ENCODE peak calls at places on chromosomes 12 and 14, in ten cellular contexts. One of them, this sample, is unnamed.

GRCh38 chr12:76890407-76891143 is 11.8 kb upstream of the CSRP2 start:
- DNase-seq in heart left ventricle: no peak
- DNase-seq in IMR-90: no peak
- DNase-seq in sigmoid colon: no peak
- DNase-seq in astrocyte of the cerebellum: no peak
- DNase-seq in brain microvascular endothelial cell: no peak
- DNase-seq in AG04450: no peak
- DNase-seq in fibroblast of the aortic adventitia: no peak
- DNase-seq in HCT116: peak
- DNase-seq in coronary artery: no peak
- DNase-seq in this sample: no peak

GRCh38 chr12:2084553-2085296 is 31.9 kb downstream of the CACNA1C start:
- DNase-seq in sigmoid colon: no peak
- DNase-seq in IMR-90: peak
- DNase-seq in heart left ventricle: peak
- DNase-seq in brain microvascular endothelial cell: peak
- DNase-seq in HCT116: no peak
- DNase-seq in AG04450: no peak
- DNase-seq in coronary artery: peak
- DNase-seq in astrocyte of the cerebellum: peak
- DNase-seq in fibroblast of the aortic adventitia: peak
- DNase-seq in this sample: no peak

GRCh38 chr12:79547735-79548347 is 142.9 kb downstream of the PAWR start:
- DNase-seq in coronary artery: no peak
- DNase-seq in brain microvascular endothelial cell: peak
- DNase-seq in AG04450: no peak
- DNase-seq in sigmoid colon: no peak
- DNase-seq in HCT116: peak
- DNase-seq in fibroblast of the aortic adventitia: peak
- DNase-seq in heart left ventricle: no peak
- DNase-seq in IMR-90: peak
- DNase-seq in astrocyte of the cerebellum: peak
- DNase-seq in this sample: no peak

GRCh38 chr14:51041853-51042252 is 53.1 kb downstream of the TRIM9 start:
- DNase-seq in coronary artery: no peak
- DNase-seq in heart left ventricle: no peak
- DNase-seq in brain microvascular endothelial cell: no peak
- DNase-seq in HCT116: no peak
- DNase-seq in sigmoid colon: no peak
- DNase-seq in astrocyte of the cerebellum: no peak
- DNase-seq in fibroblast of the aortic adventitia: no peak
- DNase-seq in AG04450: no peak
- DNase-seq in IMR-90: no peak
- DNase-seq in this sample: no peak

GRCh38 chr12:65561798-65562382 is 262.4 kb upstream of the HMGA2 start:
- DNase-seq in coronary artery: no peak
- DNase-seq in AG04450: peak
- DNase-seq in IMR-90: peak
- DNase-seq in heart left ventricle: no peak
- DNase-seq in astrocyte of the cerebellum: peak
- DNase-seq in HCT116: no peak
- DNase-seq in fibroblast of the aortic adventitia: peak
- DNase-seq in brain microvascular endothelial cell: peak
- DNase-seq in sigmoid colon: no peak
- DNase-seq in this sample: no peak

GRCh38 chr12:124520258-124520657 is 47.2 kb downstream of the NCOR2 start:
- DNase-seq in IMR-90: peak
- DNase-seq in fibroblast of the aortic adventitia: peak
- DNase-seq in coronary artery: no peak
- DNase-seq in sigmoid colon: no peak
- DNase-seq in brain microvascular endothelial cell: no peak
- DNase-seq in heart left ventricle: no peak
- DNase-seq in astrocyte of the cerebellum: no peak
- DNase-seq in HCT116: no peak
- DNase-seq in AG04450: no peak
- DNase-seq in this sample: peak

GRCh38 chr14:99480856-99481744 is at the start of the genes CCNK and SETD3:
- DNase-seq in fibroblast of the aortic adventitia: peak
- DNase-seq in heart left ventricle: peak
- DNase-seq in sigmoid colon: peak
- DNase-seq in HCT116: peak
- DNase-seq in brain microvascular endothelial cell: peak
- DNase-seq in AG04450: peak
- DNase-seq in coronary artery: peak
- DNase-seq in IMR-90: peak
- DNase-seq in astrocyte of the cerebellum: peak
- DNase-seq in this sample: peak

GRCh38 chr12:45557020-45557419 is 172.5 kb upstream of the ARID2 start:
- DNase-seq in IMR-90: no peak
- DNase-seq in HCT116: no peak
- DNase-seq in heart left ventricle: no peak
- DNase-seq in astrocyte of the cerebellum: no peak
- DNase-seq in sigmoid colon: no peak
- DNase-seq in brain microvascular endothelial cell: no peak
- DNase-seq in AG04450: no peak
- DNase-seq in coronary artery: no peak
- DNase-seq in fibroblast of the aortic adventitia: no peak
- DNase-seq in this sample: no peak

GRCh38 chr14:100777366-100778077 is 48.4 kb upstream of the MEG3 start:
- DNase-seq in HCT116: no peak
- DNase-seq in AG04450: no peak
- DNase-seq in brain microvascular endothelial cell: no peak
- DNase-seq in heart left ventricle: no peak
- DNase-seq in coronary artery: no peak
- DNase-seq in sigmoid colon: peak
- DNase-seq in IMR-90: no peak
- DNase-seq in astrocyte of the cerebellum: no peak
- DNase-seq in fibroblast of the aortic adventitia: no peak
- DNase-seq in this sample: no peak

GRCh38 chr14:75607044-75607443 is 28.6 kb downstream of the FLVCR2 start:
- DNase-seq in HCT116: no peak
- DNase-seq in IMR-90: no peak
- DNase-seq in fibroblast of the aortic adventitia: no peak
- DNase-seq in brain microvascular endothelial cell: no peak
- DNase-seq in coronary artery: no peak
- DNase-seq in sigmoid colon: no peak
- DNase-seq in heart left ventricle: no peak
- DNase-seq in AG04450: no peak
- DNase-seq in astrocyte of the cerebellum: no peak
- DNase-seq in this sample: no peak

GRCh38 chr12:5511644-5512584 is 80.0 kb downstream of the NTF3 start:
- DNase-seq in brain microvascular endothelial cell: no peak
- DNase-seq in coronary artery: peak
- DNase-seq in IMR-90: peak
- DNase-seq in AG04450: peak
- DNase-seq in sigmoid colon: peak
- DNase-seq in fibroblast of the aortic adventitia: peak
- DNase-seq in astrocyte of the cerebellum: no peak
- DNase-seq in HCT116: peak
- DNase-seq in heart left ventricle: peak
- DNase-seq in this sample: no peak

GRCh38 chr12:123076604-123077297 is 74.1 kb downstream of the PITPNM2 start:
- DNase-seq in sigmoid colon: no peak
- DNase-seq in coronary artery: no peak
- DNase-seq in IMR-90: no peak
- DNase-seq in heart left ventricle: no peak
- DNase-seq in astrocyte of the cerebellum: no peak
- DNase-seq in brain microvascular endothelial cell: peak
- DNase-seq in AG04450: no peak
- DNase-seq in HCT116: no peak
- DNase-seq in fibroblast of the aortic adventitia: no peak
- DNase-seq in this sample: no peak

GRCh38 chr14:102917469-102918211 is 4.8 kb upstream of the AMN start:
- DNase-seq in astrocyte of the cerebellum: no peak
- DNase-seq in fibroblast of the aortic adventitia: peak
- DNase-seq in AG04450: no peak
- DNase-seq in sigmoid colon: no peak
- DNase-seq in heart left ventricle: peak
- DNase-seq in brain microvascular endothelial cell: peak
- DNase-seq in coronary artery: no peak
- DNase-seq in IMR-90: peak
- DNase-seq in HCT116: peak
- DNase-seq in this sample: peak

GRCh38 chr14:63492391-63492790 is 50.8 kb downstream of the PPP2R5E start:
- DNase-seq in coronary artery: no peak
- DNase-seq in astrocyte of the cerebellum: no peak
- DNase-seq in IMR-90: peak
- DNase-seq in HCT116: no peak
- DNase-seq in brain microvascular endothelial cell: peak
- DNase-seq in heart left ventricle: no peak
- DNase-seq in sigmoid colon: no peak
- DNase-seq in AG04450: no peak
- DNase-seq in fibroblast of the aortic adventitia: peak
- DNase-seq in this sample: no peak

GRCh38 chr14:91835920-91836843 is 31.2 kb downstream of the TC2N start:
- DNase-seq in astrocyte of the cerebellum: no peak
- DNase-seq in coronary artery: peak
- DNase-seq in sigmoid colon: peak
- DNase-seq in brain microvascular endothelial cell: no peak
- DNase-seq in HCT116: peak
- DNase-seq in heart left ventricle: peak
- DNase-seq in IMR-90: no peak
- DNase-seq in AG04450: no peak
- DNase-seq in fibroblast of the aortic adventitia: no peak
- DNase-seq in this sample: peak

GRCh38 chr12:67472551-67472950 is 176.0 kb upstream of the DYRK2 start:
- DNase-seq in AG04450: no peak
- DNase-seq in sigmoid colon: no peak
- DNase-seq in astrocyte of the cerebellum: no peak
- DNase-seq in heart left ventricle: peak
- DNase-seq in brain microvascular endothelial cell: no peak
- DNase-seq in HCT116: no peak
- DNase-seq in IMR-90: no peak
- DNase-seq in coronary artery: no peak
- DNase-seq in fibroblast of the aortic adventitia: peak
- DNase-seq in this sample: no peak

DNA sequence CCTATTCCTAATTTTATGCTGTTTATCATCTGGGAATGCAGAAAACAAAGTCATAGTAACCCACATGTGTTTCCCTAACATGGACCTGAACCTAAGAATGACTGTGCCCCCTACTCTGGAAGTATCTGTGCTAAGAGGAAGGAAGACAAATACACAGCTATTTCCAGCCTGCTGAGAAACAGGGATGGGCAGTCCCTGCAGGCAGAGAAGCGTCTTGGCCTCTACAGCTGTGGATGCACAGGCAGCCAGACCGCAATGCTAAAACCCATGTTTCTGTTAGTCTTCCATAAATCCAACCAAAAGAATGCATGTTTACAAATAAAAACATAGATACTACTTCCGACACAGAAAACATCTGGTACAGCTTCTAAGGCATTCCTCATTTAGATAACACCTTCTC is 56.1 kb downstream of the DUSP16 start:
- DNase-seq in AG04450: peak
- DNase-seq in astrocyte of the cerebellum: no peak
- DNase-seq in sigmoid colon: no peak
- DNase-seq in heart left ventricle: peak
- DNase-seq in coronary artery: no peak
- DNase-seq in IMR-90: peak
- DNase-seq in fibroblast of the aortic adventitia: peak
- DNase-seq in HCT116: no peak
- DNase-seq in brain microvascular endothelial cell: peak
- DNase-seq in this sample: no peak
- TF ChIP-seq CTCF in AG04450: peak
- TF ChIP-seq CTCF in astrocyte of the cerebellum: no peak
- TF ChIP-seq CTCF in sigmoid colon: no peak
- TF ChIP-seq CTCF in heart left ventricle: no peak
- TF ChIP-seq CTCF in coronary artery: no peak
- TF ChIP-seq CTCF in IMR-90: no peak
- TF ChIP-seq CTCF in fibroblast of the aortic adventitia: peak
- TF ChIP-seq CTCF in HCT116: no peak
- TF ChIP-seq CTCF in brain microvascular endothelial cell: no peak
- TF ChIP-seq CTCF in this sample: no peak

GRCh38 chr14:54651649-54652048 is 84.7 kb downstream of the SAMD4A start:
- DNase-seq in fibroblast of the aortic adventitia: peak
- DNase-seq in IMR-90: no peak
- DNase-seq in HCT116: no peak
- DNase-seq in AG04450: no peak
- DNase-seq in heart left ventricle: no peak
- DNase-seq in coronary artery: no peak
- DNase-seq in brain microvascular endothelial cell: no peak
- DNase-seq in sigmoid colon: no peak
- DNase-seq in astrocyte of the cerebellum: no peak
- DNase-seq in this sample: no peak
- H3K4me3 ChIP-seq in fibroblast of the aortic adventitia: no peak
- H3K4me3 ChIP-seq in IMR-90: no peak
- H3K4me3 ChIP-seq in HCT116: peak
- H3K4me3 ChIP-seq in AG04450: peak
- H3K4me3 ChIP-seq in heart left ventricle: peak
- H3K4me3 ChIP-seq in coronary artery: peak
- H3K4me3 ChIP-seq in brain microvascular endothelial cell: no peak
- H3K4me3 ChIP-seq in sigmoid colon: no peak
- H3K4me3 ChIP-seq in astrocyte of the cerebellum: no peak
- H3K4me3 ChIP-seq in this sample: no peak

DNA sequence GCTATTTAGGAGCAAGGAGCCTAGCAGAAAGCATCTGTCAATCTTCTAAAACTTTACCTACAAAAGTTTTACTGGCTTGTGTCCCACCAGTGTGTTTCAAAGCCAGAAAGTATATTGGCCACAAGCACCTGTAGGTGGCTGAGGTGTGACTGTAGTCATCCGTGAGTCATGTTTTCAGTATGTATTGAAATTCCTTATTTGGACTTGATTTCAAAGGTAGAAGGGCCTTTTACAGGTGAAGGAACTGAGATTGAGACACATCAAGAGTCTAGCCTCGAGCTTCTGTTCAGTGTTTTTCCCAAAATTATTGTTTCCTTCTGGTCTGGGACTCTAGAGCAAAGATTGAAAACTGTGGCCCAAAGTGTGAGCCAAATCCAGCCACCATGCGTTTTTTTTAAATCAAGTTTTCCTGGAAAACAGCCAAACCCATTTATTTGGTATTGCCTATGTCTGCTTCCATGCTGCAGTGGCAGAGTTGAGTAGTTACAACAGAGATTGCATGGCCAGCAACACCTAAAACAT is 195.3 kb upstream of the BCL2L14 start:
- DNase-seq in astrocyte of the cerebellum: no peak
- DNase-seq in HCT116: peak
- DNase-seq in fibroblast of the aortic adventitia: peak
- DNase-seq in sigmoid colon: no peak
- DNase-seq in brain microvascular endothelial cell: no peak
- DNase-seq in heart left ventricle: no peak
- DNase-seq in IMR-90: no peak
- DNase-seq in AG04450: no peak
- DNase-seq in coronary artery: no peak
- DNase-seq in this sample: no peak
- TF ChIP-seq CTCF in astrocyte of the cerebellum: no peak
- TF ChIP-seq CTCF in HCT116: no peak
- TF ChIP-seq CTCF in fibroblast of the aortic adventitia: no peak
- TF ChIP-seq CTCF in sigmoid colon: no peak
- TF ChIP-seq CTCF in brain microvascular endothelial cell: no peak
- TF ChIP-seq CTCF in heart left ventricle: no peak
- TF ChIP-seq CTCF in IMR-90: no peak
- TF ChIP-seq CTCF in AG04450: no peak
- TF ChIP-seq CTCF in coronary artery: no peak
- TF ChIP-seq CTCF in this sample: no peak

DNA sequence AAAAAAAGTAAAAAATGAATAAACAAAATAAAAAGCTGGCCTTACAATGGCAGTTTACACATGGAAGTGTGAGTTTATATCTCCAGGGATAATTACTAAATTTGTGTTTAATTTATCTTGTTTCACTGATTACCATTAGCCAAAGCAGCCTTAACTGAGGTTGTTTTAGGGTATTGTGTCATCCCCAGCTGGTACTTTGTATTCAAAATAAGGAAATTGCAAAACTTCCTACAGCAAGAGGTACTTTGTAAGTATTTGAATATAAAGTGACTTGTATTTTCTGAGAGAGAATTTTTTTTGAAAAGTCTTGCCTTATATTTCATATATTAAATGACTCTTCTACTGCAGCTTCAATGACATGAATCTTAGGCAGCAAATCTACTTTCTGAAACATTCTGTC is 6.6 kb downstream of the FNTB start:
- DNase-seq in brain microvascular endothelial cell: no peak
- DNase-seq in heart left ventricle: no peak
- DNase-seq in HCT116: no peak
- DNase-seq in sigmoid colon: no peak
- DNase-seq in AG04450: no peak
- DNase-seq in fibroblast of the aortic adventitia: peak
- DNase-seq in coronary artery: no peak
- DNase-seq in astrocyte of the cerebellum: no peak
- DNase-seq in IMR-90: no peak
- DNase-seq in this sample: no peak
- H3K4me3 ChIP-seq in brain microvascular endothelial cell: no peak
- H3K4me3 ChIP-seq in heart left ventricle: no peak
- H3K4me3 ChIP-seq in HCT116: no peak
- H3K4me3 ChIP-seq in sigmoid colon: no peak
- H3K4me3 ChIP-seq in AG04450: no peak
- H3K4me3 ChIP-seq in fibroblast of the aortic adventitia: no peak
- H3K4me3 ChIP-seq in coronary artery: no peak
- H3K4me3 ChIP-seq in astrocyte of the cerebellum: no peak
- H3K4me3 ChIP-seq in IMR-90: no peak
- H3K4me3 ChIP-seq in this sample: no peak